ENCODE peak calls at places on chromosomes 12 and 14, in five cellular contexts. One of them, this sample, is unnamed.

GRCh38 chr14:79971330-79971729 is 240.0 kb downstream of the DIO2 start:
- DNase-seq in thyroid gland: no peak
- DNase-seq in lower lobe of right lung: no peak
- DNase-seq in cardiac muscle cell: no peak
- DNase-seq in upper lobe of left lung: no peak
- DNase-seq in this sample: no peak

GRCh38 chr12:101838628-101839323 is 8.0 kb upstream of the GNPTAB start:
- DNase-seq in thyroid gland: no peak
- DNase-seq in lower lobe of right lung: no peak
- DNase-seq in cardiac muscle cell: no peak
- DNase-seq in upper lobe of left lung: no peak
- DNase-seq in this sample: no peak

GRCh38 chr12:75712223-75712622 is 200.8 kb upstream of the KRR1 start:
- DNase-seq in thyroid gland: no peak
- DNase-seq in lower lobe of right lung: no peak
- DNase-seq in cardiac muscle cell: no peak
- DNase-seq in upper lobe of left lung: no peak
- DNase-seq in this sample: no peak

GRCh38 chr12:71157601-71158233 is at the start of gene TSPAN8:
- DNase-seq in thyroid gland: no peak
- DNase-seq in lower lobe of right lung: no peak
- DNase-seq in cardiac muscle cell: no peak
- DNase-seq in upper lobe of left lung: no peak
- DNase-seq in this sample: no peak

GRCh38 chr12:78062781-78063180 is 232.1 kb downstream of the NAV3 start:
- DNase-seq in thyroid gland: peak; percentile 33
- DNase-seq in lower lobe of right lung: no peak
- DNase-seq in cardiac muscle cell: no peak
- DNase-seq in upper lobe of left lung: no peak
- DNase-seq in this sample: peak; percentile 34

GRCh38 chr14:91067186-91067585 is 6.7 kb upstream of the RPS6KA5 start:
- DNase-seq in thyroid gland: no peak
- DNase-seq in lower lobe of right lung: no peak
- DNase-seq in cardiac muscle cell: no peak
- DNase-seq in upper lobe of left lung: no peak
- DNase-seq in this sample: no peak

GRCh38 chr12:20460956-20461355 is 92.6 kb downstream of the PDE3A start:
- DNase-seq in thyroid gland: no peak
- DNase-seq in lower lobe of right lung: no peak
- DNase-seq in cardiac muscle cell: no peak
- DNase-seq in upper lobe of left lung: no peak
- DNase-seq in this sample: no peak

GRCh38 chr14:104559769-104560585 is 19.6 kb upstream of the C14orf180 start:
- DNase-seq in thyroid gland: peak; percentile 50
- DNase-seq in lower lobe of right lung: no peak
- DNase-seq in cardiac muscle cell: no peak
- DNase-seq in upper lobe of left lung: peak; percentile 55
- DNase-seq in this sample: no peak

GRCh38 chr14:76450476-76450875 is 74.5 kb downstream of the ESRRB start:
- DNase-seq in thyroid gland: no peak
- DNase-seq in lower lobe of right lung: no peak
- DNase-seq in cardiac muscle cell: no peak
- DNase-seq in upper lobe of left lung: no peak
- DNase-seq in this sample: no peak

GRCh38 chr14:55458800-55459577 is 18.6 kb upstream of the TBPL2 start:
- DNase-seq in thyroid gland: no peak
- DNase-seq in lower lobe of right lung: no peak
- DNase-seq in cardiac muscle cell: no peak
- DNase-seq in upper lobe of left lung: no peak
- DNase-seq in this sample: no peak

GRCh38 chr12:116539905-116540482 is 19.2 kb upstream of the MAP1LC3B2 start:
- DNase-seq in thyroid gland: peak; percentile 91
- DNase-seq in lower lobe of right lung: peak; percentile 54
- DNase-seq in cardiac muscle cell: peak; percentile 37
- DNase-seq in upper lobe of left lung: no peak
- DNase-seq in this sample: no peak

GRCh38 chr12:20883288-20883687 is 72.8 kb downstream of the SLCO1B3 start:
- DNase-seq in thyroid gland: no peak
- DNase-seq in lower lobe of right lung: no peak
- DNase-seq in cardiac muscle cell: no peak
- DNase-seq in upper lobe of left lung: no peak
- DNase-seq in this sample: no peak

GRCh38 chr14:35669782-35670181 is 135.8 kb downstream of the INSM2 start:
- DNase-seq in thyroid gland: no peak
- DNase-seq in lower lobe of right lung: no peak
- DNase-seq in cardiac muscle cell: no peak
- DNase-seq in upper lobe of left lung: no peak
- DNase-seq in this sample: no peak

DNA sequence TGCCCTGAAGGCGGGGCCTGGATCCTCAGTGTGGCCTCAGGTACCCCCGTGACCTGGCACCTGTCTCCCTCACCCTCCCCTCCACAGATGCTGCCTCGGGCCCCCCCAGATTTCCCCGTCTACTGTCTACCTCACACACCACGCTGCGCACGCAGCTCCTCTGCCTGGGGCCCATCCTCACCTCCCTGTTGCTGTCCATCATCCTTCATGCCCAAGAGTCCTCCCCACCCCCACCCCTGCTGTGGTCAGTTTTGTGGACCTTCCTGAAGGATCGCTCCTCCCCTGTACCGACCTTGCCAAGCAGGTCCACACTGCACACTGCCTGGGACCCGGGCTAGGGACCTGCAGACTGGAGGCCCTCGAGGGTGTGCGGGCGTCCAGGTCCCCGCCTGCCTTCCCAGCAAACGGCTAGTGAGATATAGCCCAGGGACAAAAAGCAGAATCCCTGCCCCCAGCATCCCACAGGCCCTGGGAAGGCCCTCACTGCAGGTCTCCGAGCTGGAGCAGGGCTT is 197.4 kb upstream of the DIO3 start:
- DNase-seq in thyroid gland: no peak
- DNase-seq in lower lobe of right lung: no peak
- DNase-seq in cardiac muscle cell: no peak
- DNase-seq in upper lobe of left lung: peak; percentile 62
- DNase-seq in this sample: no peak
- H3K4me1 ChIP-seq in thyroid gland: peaks cover 6% of the 10 kb centered on the region
- H3K4me1 ChIP-seq in lower lobe of right lung: peaks cover 5% of the 10 kb centered on the region
- H3K4me1 ChIP-seq in cardiac muscle cell: no peaks in the 10 kb centered on the region
- H3K4me1 ChIP-seq in upper lobe of left lung: peaks cover 18% of the 10 kb centered on the region
- H3K4me1 ChIP-seq in this sample: no peaks in the 10 kb centered on the region

GRCh38 chr12:26112703-26113147 is 12.1 kb downstream of the BHLHE41 start:
- DNase-seq in thyroid gland: no peak
- DNase-seq in lower lobe of right lung: no peak
- DNase-seq in cardiac muscle cell: no peak
- DNase-seq in upper lobe of left lung: no peak
- DNase-seq in this sample: no peak
- H3K27ac ChIP-seq in thyroid gland: no peak overlapping the region
- H3K27ac ChIP-seq in lower lobe of right lung: no peak overlapping the region
- H3K27ac ChIP-seq in cardiac muscle cell: no peak overlapping the region
- H3K27ac ChIP-seq in upper lobe of left lung: no peak overlapping the region
- H3K27ac ChIP-seq in this sample: peak overlapping the region; percentile 93

GRCh38 chr14:74838141-74838540 is 37.8 kb downstream of the PROX2 start:
- DNase-seq in thyroid gland: no peak
- DNase-seq in lower lobe of right lung: no peak
- DNase-seq in cardiac muscle cell: no peak
- DNase-seq in upper lobe of left lung: no peak
- DNase-seq in this sample: no peak

GRCh38 chr14:74836251-74836957 is 39.5 kb downstream of the PROX2 start:
- DNase-seq in thyroid gland: no peak
- DNase-seq in lower lobe of right lung: no peak
- DNase-seq in cardiac muscle cell: no peak
- DNase-seq in upper lobe of left lung: no peak
- DNase-seq in this sample: no peak

GRCh38 chr14:74829238-74829637 is 46.7 kb downstream of the PROX2 start:
- DNase-seq in thyroid gland: no peak
- DNase-seq in lower lobe of right lung: no peak
- DNase-seq in cardiac muscle cell: no peak
- DNase-seq in upper lobe of left lung: no peak
- DNase-seq in this sample: no peak

GRCh38 chr14:74835607-74836250 is 40.2 kb downstream of the PROX2 start:
- DNase-seq in thyroid gland: no peak
- DNase-seq in lower lobe of right lung: no peak
- DNase-seq in cardiac muscle cell: no peak
- DNase-seq in upper lobe of left lung: no peak
- DNase-seq in this sample: no peak

GRCh38 chr14:74834682-74835392 is 41.1 kb downstream of the PROX2 start:
- DNase-seq in thyroid gland: no peak
- DNase-seq in lower lobe of right lung: no peak
- DNase-seq in cardiac muscle cell: no peak
- DNase-seq in upper lobe of left lung: no peak
- DNase-seq in this sample: no peak
- H3K4me1 ChIP-seq in thyroid gland: peaks cover 20% of the 10 kb centered on the region
- H3K4me1 ChIP-seq in lower lobe of right lung: peaks cover 17% of the 10 kb centered on the region
- H3K4me1 ChIP-seq in cardiac muscle cell: no peaks in the 10 kb centered on the region
- H3K4me1 ChIP-seq in upper lobe of left lung: no peaks in the 10 kb centered on the region
- H3K4me1 ChIP-seq in this sample: no peaks in the 10 kb centered on the region

GRCh38 chr12:104493504-104493903 is 36.8 kb downstream of the CHST11 start:
- DNase-seq in thyroid gland: no peak
- DNase-seq in lower lobe of right lung: no peak
- DNase-seq in cardiac muscle cell: no peak
- DNase-seq in upper lobe of left lung: no peak
- DNase-seq in this sample: no peak
- H3K27ac ChIP-seq in thyroid gland: no peak overlapping the region
- H3K27ac ChIP-seq in lower lobe of right lung: peak overlapping the region; percentile 61
- H3K27ac ChIP-seq in cardiac muscle cell: peak overlapping the region; percentile 64
- H3K27ac ChIP-seq in upper lobe of left lung: peak overlapping the region; percentile 70
- H3K27ac ChIP-seq in this sample: no peak overlapping the region

DNA sequence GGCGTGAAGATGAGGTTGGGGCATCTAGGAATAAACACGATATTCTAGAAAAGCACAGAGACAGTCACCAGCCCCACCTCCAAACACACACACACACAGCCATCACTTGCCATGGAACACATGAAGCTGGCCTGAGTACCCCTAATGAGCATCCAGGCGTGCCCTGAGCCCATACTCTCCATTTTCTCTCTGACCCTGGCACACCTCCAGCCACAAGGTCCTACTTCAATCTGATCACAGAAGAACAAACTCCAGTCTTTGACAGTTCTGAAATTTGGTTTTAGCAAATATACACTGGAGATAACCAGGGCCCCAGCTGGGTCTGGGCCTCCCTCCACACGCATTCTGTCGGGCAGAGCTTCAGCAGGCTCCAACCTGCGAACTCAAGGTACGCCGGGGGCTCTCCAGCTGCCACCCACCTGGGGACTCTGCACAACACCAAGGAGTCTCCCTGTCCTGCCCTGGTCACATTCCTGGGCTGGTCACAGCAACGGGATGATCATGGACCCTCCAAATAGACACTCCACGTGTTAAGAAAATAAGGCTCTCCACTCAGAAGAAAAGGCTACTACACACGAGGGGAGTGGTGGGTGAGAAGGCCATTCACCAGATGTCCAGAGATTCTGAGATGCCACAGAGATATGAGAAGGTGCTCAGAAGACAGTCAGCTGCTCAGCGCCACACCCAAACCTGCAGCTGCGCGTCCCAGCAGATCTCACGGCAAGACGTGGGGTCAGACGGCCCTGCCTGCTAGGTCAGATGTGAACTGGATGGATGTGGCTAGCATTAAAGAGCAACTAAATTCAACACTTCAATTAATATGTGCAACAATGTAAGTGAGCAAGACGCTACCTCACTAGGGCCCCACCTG is 57.0 kb upstream of the PNMA1 start:
- DNase-seq in thyroid gland: peak; percentile 68
- DNase-seq in lower lobe of right lung: peak; percentile 32
- DNase-seq in cardiac muscle cell: no peak
- DNase-seq in upper lobe of left lung: no peak
- DNase-seq in this sample: no peak
- H3K4me1 ChIP-seq in thyroid gland: peaks cover 65% of the 10 kb centered on the region
- H3K4me1 ChIP-seq in lower lobe of right lung: peaks cover 95% of the 10 kb centered on the region
- H3K4me1 ChIP-seq in cardiac muscle cell: peaks cover 18% of the 10 kb centered on the region
- H3K4me1 ChIP-seq in upper lobe of left lung: peaks cover 79% of the 10 kb centered on the region
- H3K4me1 ChIP-seq in this sample: peaks cover 100% of the 10 kb centered on the region

DNA sequence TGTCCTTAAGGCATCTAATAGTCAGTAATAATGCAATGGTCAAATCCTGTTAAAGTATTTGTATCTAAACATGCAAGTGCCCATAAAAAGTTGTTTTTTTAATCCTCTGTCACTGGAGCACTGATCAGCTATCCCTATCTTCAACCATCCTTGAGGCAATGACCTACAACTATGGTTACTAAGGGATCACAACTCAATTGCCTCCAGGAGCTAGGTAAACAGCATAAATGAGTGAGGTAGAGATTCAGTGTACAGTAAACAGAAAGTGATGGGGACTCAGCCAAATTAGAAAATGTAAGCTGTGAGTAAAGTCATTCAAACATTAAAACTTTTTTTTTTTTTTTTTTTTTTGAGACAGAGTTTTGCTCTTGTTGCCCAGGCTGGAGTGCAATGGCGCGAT is 18.6 kb downstream of the SPPL3 start:
- DNase-seq in thyroid gland: no peak
- DNase-seq in lower lobe of right lung: no peak
- DNase-seq in cardiac muscle cell: no peak
- DNase-seq in upper lobe of left lung: no peak
- DNase-seq in this sample: no peak
- H3K27ac ChIP-seq in thyroid gland: no peak overlapping the region
- H3K27ac ChIP-seq in lower lobe of right lung: no peak overlapping the region
- H3K27ac ChIP-seq in cardiac muscle cell: no peak overlapping the region
- H3K27ac ChIP-seq in upper lobe of left lung: no peak overlapping the region
- H3K27ac ChIP-seq in this sample: no peak overlapping the region

GRCh38 chr14:97705976-97706375 is 908.8 kb downstream of the VRK1 start:
- DNase-seq in thyroid gland: no peak
- DNase-seq in lower lobe of right lung: no peak
- DNase-seq in cardiac muscle cell: no peak
- DNase-seq in upper lobe of left lung: no peak
- DNase-seq in this sample: no peak

GRCh38 chr14:97706814-97707213 is 909.6 kb downstream of the VRK1 start:
- DNase-seq in thyroid gland: no peak
- DNase-seq in lower lobe of right lung: no peak
- DNase-seq in cardiac muscle cell: no peak
- DNase-seq in upper lobe of left lung: no peak
- DNase-seq in this sample: no peak

GRCh38 chr14:97705107-97705506 is 907.9 kb downstream of the VRK1 start:
- DNase-seq in thyroid gland: no peak
- DNase-seq in lower lobe of right lung: no peak
- DNase-seq in cardiac muscle cell: no peak
- DNase-seq in upper lobe of left lung: no peak
- DNase-seq in this sample: no peak

GRCh38 chr14:97703006-97703760 is 906.0 kb downstream of the VRK1 start:
- DNase-seq in thyroid gland: no peak
- DNase-seq in lower lobe of right lung: no peak
- DNase-seq in cardiac muscle cell: no peak
- DNase-seq in upper lobe of left lung: no peak
- DNase-seq in this sample: no peak

DNA sequence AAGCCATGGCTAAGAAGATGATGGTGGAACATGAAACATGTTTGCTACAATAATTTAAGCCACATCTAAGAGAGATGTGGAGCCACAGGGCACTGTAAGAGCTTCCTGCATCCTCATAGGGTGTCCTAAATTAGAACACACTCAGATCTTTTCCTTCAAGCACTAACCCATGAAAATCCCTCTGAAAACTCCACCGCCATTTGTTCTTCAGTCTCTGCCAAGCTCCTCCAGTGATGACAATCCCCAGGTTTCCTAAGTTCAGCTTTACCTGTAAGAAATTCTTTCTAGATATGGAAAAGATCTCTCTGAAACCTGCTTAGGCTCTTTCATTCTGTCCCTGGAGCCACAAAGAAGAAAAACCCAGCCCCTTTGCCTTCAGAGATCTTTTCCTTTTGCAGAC is 907.1 kb downstream of the VRK1 start:
- DNase-seq in thyroid gland: no peak
- DNase-seq in lower lobe of right lung: no peak
- DNase-seq in cardiac muscle cell: no peak
- DNase-seq in upper lobe of left lung: no peak
- DNase-seq in this sample: no peak
- H3K4me1 ChIP-seq in thyroid gland: no peaks in the 10 kb centered on the region
- H3K4me1 ChIP-seq in lower lobe of right lung: peaks cover 8% of the 10 kb centered on the region
- H3K4me1 ChIP-seq in cardiac muscle cell: no peaks in the 10 kb centered on the region
- H3K4me1 ChIP-seq in upper lobe of left lung: peaks cover 5% of the 10 kb centered on the region
- H3K4me1 ChIP-seq in this sample: no peaks in the 10 kb centered on the region

This sample was measured in heart right ventricle.